ENCODE peak calls at places on chromosomes 5 and 9, in eight cellular contexts. V, B, K, J, O, A, T and H are unnamed samples.

GRCh38 chr5:139711067-139711851 is 63.1 kb downstream of the CXXC5 start:
- DNase-seq in V (peak; percentile 68), B (peak; percentile 43), K (peak; percentile 44), J (peak; percentile 78), O (peak; percentile 31), A (peak; percentile 77), T (no peak), H (peak; percentile 30)

GRCh38 chr5:96548941-96549340 is 113.2 kb upstream of the CAST start:
- DNase-seq in V (no peak), B (no peak), K (no peak), J (no peak), O (no peak), A (no peak), T (peak; percentile 27), H (no peak)

GRCh38 chr9:110799396-110799795 is 130.8 kb downstream of the MUSK start:
- DNase-seq in V (no peak), B (no peak), K (no peak), J (no peak), O (no peak), A (no peak), T (no peak), H (no peak)

GRCh38 chr5:87095787-87096186 is 171.9 kb upstream of the RASA1 start:
- DNase-seq in V (no peak), B (no peak), K (no peak), J (no peak), O (no peak), A (no peak), T (no peak), H (no peak)

GRCh38 chr9:36750630-36751029 is 177.9 kb downstream of the MELK start:
- DNase-seq in V (no peak), B (no peak), K (no peak), J (no peak), O (no peak), A (no peak), T (no peak), H (no peak)

GRCh38 chr5:104951829-104952228 is 1389.2 kb upstream of the NUDT12 start:
- DNase-seq in V (no peak), B (no peak), K (no peak), J (no peak), O (no peak), A (peak; percentile 48), T (no peak), H (no peak)

GRCh38 chr5:142508630-142509425 is 177.1 kb downstream of the FGF1 start:
- DNase-seq in V (no peak), B (no peak), K (no peak), J (no peak), O (no peak), A (no peak), T (no peak), H (no peak)

GRCh38 chr9:109387206-109387605 is 66.3 kb upstream of the EPB41L4B start:
- DNase-seq in V (no peak), B (no peak), K (no peak), J (no peak), O (no peak), A (no peak), T (no peak), H (no peak)

GRCh38 chr5:58071566-58071965 is 388.3 kb downstream of the PLK2 start:
- DNase-seq in V (no peak), B (no peak), K (no peak), J (no peak), O (no peak), A (no peak), T (peak; percentile 24), H (peak; percentile 61)

GRCh38 chr9:93182572-93182971 is 1.4 kb upstream of the WNK2 start:
- DNase-seq in V (no peak), B (no peak), K (peak; percentile 63), J (no peak), O (no peak), A (no peak), T (no peak), H (no peak)

GRCh38 chr9:12826924-12827655 is 52.3 kb downstream of the LURAP1L start:
- DNase-seq in V (no peak), B (no peak), K (no peak), J (no peak), O (no peak), A (no peak), T (no peak), H (no peak)
- TF ChIP-seq CTCF in V (no peak), B (no peak), K (no peak), J (no peak), O (no peak), A (no peak), T (no peak), H (no peak)

DNA sequence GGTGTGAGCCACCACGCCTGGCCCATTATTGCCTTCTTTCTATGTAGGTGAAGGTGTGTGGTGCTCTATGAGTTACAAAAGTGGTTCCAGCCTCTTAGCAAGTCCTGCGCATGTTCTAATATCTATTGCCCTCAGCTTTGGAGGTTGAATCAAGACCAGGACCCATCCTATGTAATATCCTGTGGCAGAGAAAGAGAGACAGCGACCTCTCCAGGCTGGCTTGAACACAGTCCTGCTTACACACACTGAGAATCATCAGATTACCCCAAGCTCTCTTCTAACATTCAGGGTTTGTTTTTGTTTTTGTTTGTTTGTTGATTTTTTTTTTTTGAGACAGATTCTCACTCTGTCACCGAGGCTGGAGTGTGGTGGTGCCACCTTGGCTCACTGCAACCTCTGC is 94.7 kb upstream of the OSMR start:
- DNase-seq in V (no peak), B (no peak), K (no peak), J (no peak), O (no peak), A (no peak), T (peak; percentile 28), H (no peak)
- TF ChIP-seq CTCF in V (no peak), B (no peak), K (no peak), J (no peak), O (no peak), A (no peak), T (peak; percentile 26), H (no peak)

GRCh38 chr5:109506556-109506955 is 96.8 kb upstream of the PJA2 start:
- DNase-seq in V (no peak), B (no peak), K (no peak), J (no peak), O (no peak), A (no peak), T (no peak), H (no peak)
- TF ChIP-seq CTCF in V (no peak), B (no peak), K (no peak), J (no peak), O (no peak), A (no peak), T (no peak), H (no peak)

GRCh38 chr9:136021171-136021890 is 60.2 kb upstream of the UBAC1 start:
- DNase-seq in V (no peak), B (no peak), K (no peak), J (no peak), O (no peak), A (no peak), T (no peak), H (peak; percentile 13)

GRCh38 chr9:136023401-136024225 is 62.4 kb upstream of the UBAC1 start:
- DNase-seq in V (no peak), B (no peak), K (no peak), J (no peak), O (no peak), A (no peak), T (peak; percentile 87), H (peak; percentile 83)

GRCh38 chr9:136022731-136023400 is 61.7 kb upstream of the UBAC1 start:
- DNase-seq in V (no peak), B (no peak), K (no peak), J (no peak), O (no peak), A (no peak), T (no peak), H (peak; percentile 12)

GRCh38 chr9:136020671-136021070 is 59.5 kb upstream of the UBAC1 start:
- DNase-seq in V (no peak), B (no peak), K (no peak), J (no peak), O (no peak), A (no peak), T (no peak), H (peak; percentile 12)

GRCh38 chr9:136021891-136022681 is 60.9 kb upstream of the UBAC1 start:
- DNase-seq in V (no peak), B (no peak), K (no peak), J (no peak), O (no peak), A (no peak), T (no peak), H (peak; percentile 17)
- TF ChIP-seq CTCF in V (no peak), B (no peak), K (no peak), J (no peak), O (no peak), A (peak; percentile 18), T (no peak), H (peak; percentile 25)

GRCh38 chr5:38433160-38433861 is 123.1 kb downstream of the LIFR start:
- DNase-seq in V (no peak), B (no peak), K (no peak), J (no peak), O (no peak), A (no peak), T (peak; percentile 93), H (peak; percentile 68)
- TF ChIP-seq CTCF in V (no peak), B (no peak), K (no peak), J (no peak), O (no peak), A (no peak), T (peak; percentile 27), H (peak; percentile 40)

GRCh38 chr9:115262477-115262876 is 144.5 kb upstream of the TNC start:
- DNase-seq in V (no peak), B (no peak), K (peak; percentile 87), J (no peak), O (peak; percentile 68), A (no peak), T (peak; percentile 88), H (peak; percentile 86)
- TF ChIP-seq CTCF in V (no peak), B (no peak), K (no peak), J (no peak), O (no peak), A (no peak), T (no peak), H (no peak)

GRCh38 chr5:181188700-181189362 is 16.2 kb downstream of the TRIM7 start:
- DNase-seq in V (peak; percentile 81), B (peak; percentile 76), K (peak; percentile 83), J (no peak), O (no peak), A (peak; percentile 68), T (peak; percentile 85), H (peak; percentile 57)
- TF ChIP-seq CTCF in V (no peak), B (no peak), K (no peak), J (no peak), O (no peak), A (no peak), T (peak; percentile 3), H (no peak)

GRCh38 chr5:100790170-100790665 is 112.9 kb downstream of the ST8SIA4 start:
- DNase-seq in V (peak; percentile 66), B (no peak), K (peak; percentile 47), J (no peak), O (no peak), A (no peak), T (no peak), H (no peak)
- TF ChIP-seq CTCF in V (peak; percentile 19), B (no peak), K (no peak), J (no peak), O (peak; percentile 46), A (no peak), T (no peak), H (peak; percentile 24)

GRCh38 chr5:113513384-113514262 is at the start of gene YTHDC2:
- DNase-seq in V (peak; percentile 88), B (peak; percentile 77), K (peak; percentile 88), J (peak; percentile 79), O (peak; percentile 51), A (peak; percentile 94), T (peak; percentile 88), H (peak; percentile 89)
- TF ChIP-seq CTCF in V (no peak), B (no peak), K (peak; percentile 15), J (peak; percentile 18), O (peak; percentile 41), A (no peak), T (peak; percentile 12), H (peak; percentile 42)